ENCODE peak calls at places on chromosomes 3 and 15, in six cellular contexts. One of them, this sample, is unnamed.
A peak's percentile ranks its signal among the peaks of the same experiment; 100 is the strongest.

GRCh38 chr3:47464603-47465002 is 11.1 kb downstream of the SCAP start:
- DNase-seq in stimulated activated CD8-positive, alpha-beta memory T cell treated with anti-CD3 and anti-CD28 coated beads, Interleukin-7, amount 100 ng/mL, for 1 hour: no peak
- DNase-seq in omental fat pad: no peak
- DNase-seq in NCI-H187: no peak
- DNase-seq in colonic mucosa: no peak
- DNase-seq in epithelial cell of esophagus: peak; percentile 34
- DNase-seq in this sample: no peak

GRCh38 chr15:39128746-39129145 is 452.1 kb upstream of the THBS1 start:
- DNase-seq in omental fat pad: no peak
- DNase-seq in colonic mucosa: no peak
- DNase-seq in stimulated activated CD8-positive, alpha-beta memory T cell treated with anti-CD3 and anti-CD28 coated beads, Interleukin-7, amount 100 ng/mL, for 1 hour: no peak
- DNase-seq in epithelial cell of esophagus: no peak
- DNase-seq in NCI-H187: no peak
- DNase-seq in this sample: no peak

GRCh38 chr3:38567498-38567897 is 71.4 kb downstream of the EXOG start:
- DNase-seq in NCI-H187: no peak
- DNase-seq in epithelial cell of esophagus: no peak
- DNase-seq in stimulated activated CD8-positive, alpha-beta memory T cell treated with anti-CD3 and anti-CD28 coated beads, Interleukin-7, amount 100 ng/mL, for 1 hour: no peak
- DNase-seq in omental fat pad: no peak
- DNase-seq in colonic mucosa: no peak
- DNase-seq in this sample: no peak

GRCh38 chr15:27433604-27434003 is 462.6 kb downstream of the GABRG3 start:
- DNase-seq in colonic mucosa: no peak
- DNase-seq in epithelial cell of esophagus: no peak
- DNase-seq in omental fat pad: no peak
- DNase-seq in NCI-H187: no peak
- DNase-seq in stimulated activated CD8-positive, alpha-beta memory T cell treated with anti-CD3 and anti-CD28 coated beads, Interleukin-7, amount 100 ng/mL, for 1 hour: no peak
- DNase-seq in this sample: no peak

GRCh38 chr3:8885806-8886205 is 77.5 kb downstream of the RAD18 start:
- DNase-seq in NCI-H187: no peak
- DNase-seq in stimulated activated CD8-positive, alpha-beta memory T cell treated with anti-CD3 and anti-CD28 coated beads, Interleukin-7, amount 100 ng/mL, for 1 hour: no peak
- DNase-seq in omental fat pad: no peak
- DNase-seq in epithelial cell of esophagus: no peak
- DNase-seq in colonic mucosa: no peak
- DNase-seq in this sample: no peak

GRCh38 chr3:72165337-72165736 is 380.4 kb upstream of the PROK2 start:
- DNase-seq in omental fat pad: no peak
- DNase-seq in colonic mucosa: no peak
- DNase-seq in stimulated activated CD8-positive, alpha-beta memory T cell treated with anti-CD3 and anti-CD28 coated beads, Interleukin-7, amount 100 ng/mL, for 1 hour: no peak
- DNase-seq in NCI-H187: no peak
- DNase-seq in epithelial cell of esophagus: no peak
- DNase-seq in this sample: no peak

GRCh38 chr15:65578904-65579728 is 31.8 kb downstream of the INTS14 start:
- DNase-seq in omental fat pad: no peak
- DNase-seq in NCI-H187: no peak
- DNase-seq in epithelial cell of esophagus: no peak
- DNase-seq in colonic mucosa: no peak
- DNase-seq in stimulated activated CD8-positive, alpha-beta memory T cell treated with anti-CD3 and anti-CD28 coated beads, Interleukin-7, amount 100 ng/mL, for 1 hour: no peak
- DNase-seq in this sample: no peak

GRCh38 chr15:95025924-95026728 is 794.8 kb downstream of the MCTP2 start:
- DNase-seq in colonic mucosa: peak; percentile 39
- DNase-seq in stimulated activated CD8-positive, alpha-beta memory T cell treated with anti-CD3 and anti-CD28 coated beads, Interleukin-7, amount 100 ng/mL, for 1 hour: no peak
- DNase-seq in omental fat pad: peak; percentile 36
- DNase-seq in NCI-H187: no peak
- DNase-seq in epithelial cell of esophagus: peak; percentile 72
- DNase-seq in this sample: no peak

GRCh38 chr3:179806177-179806576 is 153.3 kb downstream of the USP13 start:
- DNase-seq in epithelial cell of esophagus: peak; percentile 43
- DNase-seq in stimulated activated CD8-positive, alpha-beta memory T cell treated with anti-CD3 and anti-CD28 coated beads, Interleukin-7, amount 100 ng/mL, for 1 hour: no peak
- DNase-seq in NCI-H187: no peak
- DNase-seq in colonic mucosa: no peak
- DNase-seq in omental fat pad: no peak
- DNase-seq in this sample: no peak

GRCh38 chr15:38683382-38684242 is 119.0 kb upstream of the RASGRP1 start:
- DNase-seq in omental fat pad: no peak
- DNase-seq in colonic mucosa: peak; percentile 65
- DNase-seq in epithelial cell of esophagus: peak; percentile 66
- DNase-seq in stimulated activated CD8-positive, alpha-beta memory T cell treated with anti-CD3 and anti-CD28 coated beads, Interleukin-7, amount 100 ng/mL, for 1 hour: peak; percentile 41
- DNase-seq in NCI-H187: no peak
- DNase-seq in this sample: no peak

GRCh38 chr3:190512666-190513065 is 1.2 kb upstream of the IL1RAP start:
- DNase-seq in omental fat pad: no peak
- DNase-seq in stimulated activated CD8-positive, alpha-beta memory T cell treated with anti-CD3 and anti-CD28 coated beads, Interleukin-7, amount 100 ng/mL, for 1 hour: no peak
- DNase-seq in NCI-H187: no peak
- DNase-seq in colonic mucosa: no peak
- DNase-seq in epithelial cell of esophagus: no peak
- DNase-seq in this sample: no peak

GRCh38 chr3:142618917-142619401 is 22.8 kb downstream of the PLS1 start:
- DNase-seq in NCI-H187: no peak
- DNase-seq in omental fat pad: no peak
- DNase-seq in colonic mucosa: peak; percentile 67
- DNase-seq in epithelial cell of esophagus: peak; percentile 79
- DNase-seq in stimulated activated CD8-positive, alpha-beta memory T cell treated with anti-CD3 and anti-CD28 coated beads, Interleukin-7, amount 100 ng/mL, for 1 hour: no peak
- DNase-seq in this sample: no peak

GRCh38 chr15:66858423-66859207 is 156.6 kb downstream of the SMAD6 start:
- DNase-seq in epithelial cell of esophagus: no peak
- DNase-seq in omental fat pad: no peak
- DNase-seq in stimulated activated CD8-positive, alpha-beta memory T cell treated with anti-CD3 and anti-CD28 coated beads, Interleukin-7, amount 100 ng/mL, for 1 hour: no peak
- DNase-seq in colonic mucosa: peak; percentile 6
- DNase-seq in NCI-H187: no peak
- DNase-seq in this sample: no peak

GRCh38 chr15:35062164-35063099 is 22.7 kb downstream of the NANOGP8 start:
- DNase-seq in stimulated activated CD8-positive, alpha-beta memory T cell treated with anti-CD3 and anti-CD28 coated beads, Interleukin-7, amount 100 ng/mL, for 1 hour: no peak
- DNase-seq in NCI-H187: no peak
- DNase-seq in colonic mucosa: no peak
- DNase-seq in omental fat pad: no peak
- DNase-seq in epithelial cell of esophagus: peak; percentile 45
- DNase-seq in this sample: no peak

GRCh38 chr15:68815598-68815997 is 5.1 kb downstream of the ANP32A start:
- DNase-seq in NCI-H187: no peak
- DNase-seq in colonic mucosa: peak; percentile 13
- DNase-seq in stimulated activated CD8-positive, alpha-beta memory T cell treated with anti-CD3 and anti-CD28 coated beads, Interleukin-7, amount 100 ng/mL, for 1 hour: no peak
- DNase-seq in epithelial cell of esophagus: peak; percentile 62
- DNase-seq in omental fat pad: no peak
- DNase-seq in this sample: no peak

This sample was measured in NCI-H2107.